ENCODE peak calls at places on chromosomes 1 and 21, in ten cellular contexts. V is iPS DF 6.9; U is HCT116; Z is tibial nerve; J is neural progenitor cell; R is effector memory CD4-positive, alpha-beta T cell; C is lower lobe of right lung; A is CD4-positive, alpha-beta memory T cell; T is left ventricle myocardium inferior; K is neuronal stem cell. S is an unnamed sample.

GRCh38 chr1:221989741-221990140 is 247.9 kb upstream of the DUSP10 start:
- DNase-seq in V (no peak), U (no peak), Z (no peak), J (no peak), R (no peak), C (no peak), A (no peak), T (no peak), K (no peak), S (no peak)

GRCh38 chr21:15431053-15431452 is 298.7 kb upstream of the USP25 start:
- DNase-seq in V (no peak), U (no peak), Z (no peak), J (no peak), R (no peak), C (no peak), A (no peak), T (no peak), K (no peak), S (no peak)

GRCh38 chr1:191888996-191889622 is 269.2 kb upstream of the RGS18 start:
- DNase-seq in V (no peak), U (no peak), Z (no peak), J (no peak), R (no peak), C (no peak), A (no peak), T (no peak), K (no peak), S (no peak)

GRCh38 chr1:59100975-59101374 is 195.9 kb upstream of the FGGY start:
- DNase-seq in V (no peak), U (no peak), Z (no peak), J (no peak), R (no peak), C (no peak), A (no peak), T (no peak), K (no peak), S (no peak)

GRCh38 chr1:115828101-115829022 is 12.6 kb downstream of the NHLH2 start:
- DNase-seq in V (no peak), U (no peak), Z (no peak), J (peak), R (no peak), C (peak), A (no peak), T (no peak), K (no peak), S (no peak)

GRCh38 chr21:39660191-39660590 is 47.5 kb downstream of the B3GALT5 start:
- DNase-seq in V (no peak), U (no peak), Z (no peak), J (no peak), R (no peak), C (no peak), A (no peak), T (peak), K (no peak), S (no peak)

GRCh38 chr1:176243746-176244145 is 36.7 kb upstream of the COP1 start:
- DNase-seq in V (no peak), U (no peak), Z (no peak), J (no peak), R (no peak), C (no peak), A (no peak), T (no peak), K (no peak), S (no peak)

GRCh38 chr1:40258445-40258769 is 371 bp downstream of the ZMPSTE24 start:
- DNase-seq in V (peak), U (no peak), Z (no peak), J (peak), R (no peak), C (no peak), A (no peak), T (no peak), K (no peak), S (no peak)

GRCh38 chr1:145995148-145995851 is 1.1 kb downstream of the TXNIP start:
- DNase-seq in V (no peak), U (no peak), Z (no peak), J (no peak), R (no peak), C (no peak), A (no peak), T (no peak), K (no peak), S (no peak)

GRCh38 chr1:6353948-6354658 is 39.5 kb downstream of the ACOT7 start:
- DNase-seq in V (no peak), U (no peak), Z (no peak), J (no peak), R (no peak), C (peak), A (no peak), T (peak), K (no peak), S (no peak)

GRCh38 chr21:45453308-45453950 is 48.5 kb downstream of the COL18A1 start:
- DNase-seq in V (no peak), U (no peak), Z (no peak), J (no peak), R (no peak), C (no peak), A (peak), T (peak), K (no peak), S (no peak)

GRCh38 chr21:38628426-38628825 is 130.1 kb upstream of the ERG start:
- DNase-seq in V (no peak), U (no peak), Z (no peak), J (no peak), R (no peak), C (no peak), A (no peak), T (no peak), K (no peak), S (no peak)

GRCh38 chr1:219312967-219313366 is 139.3 kb downstream of the LYPLAL1 start:
- DNase-seq in V (no peak), U (no peak), Z (no peak), J (no peak), R (no peak), C (no peak), A (no peak), T (no peak), K (no peak), S (no peak)

GRCh38 chr1:39779137-39779536 is 8.0 kb upstream of the OXCT2 start:
- DNase-seq in V (no peak), U (no peak), Z (no peak), J (no peak), R (no peak), C (peak), A (no peak), T (no peak), K (no peak), S (no peak)

GRCh38 chr1:23562138-23562819 is 3.0 kb upstream of the ID3 start:
- DNase-seq in V (no peak), U (peak), Z (peak), J (peak), R (no peak), C (peak), A (peak), T (peak), K (peak), S (peak)

GRCh38 chr1:9149837-9150581 is 21.1 kb upstream of the GPR157 start:
- DNase-seq in V (no peak), U (no peak), Z (no peak), J (no peak), R (no peak), C (peak), A (no peak), T (peak), K (no peak), S (no peak)

GRCh38 chr1:9149151-9149550 is 20.2 kb upstream of the GPR157 start:
- DNase-seq in V (no peak), U (no peak), Z (no peak), J (no peak), R (no peak), C (no peak), A (no peak), T (no peak), K (no peak), S (no peak)

GRCh38 chr1:9151326-9151860 is 22.5 kb upstream of the GPR157 start:
- DNase-seq in V (no peak), U (no peak), Z (no peak), J (no peak), R (no peak), C (peak), A (no peak), T (peak), K (no peak), S (no peak)

GRCh38 chr1:9152535-9152934 is 23.6 kb upstream of the GPR157 start:
- DNase-seq in V (no peak), U (no peak), Z (no peak), J (no peak), R (no peak), C (no peak), A (no peak), T (no peak), K (no peak), S (no peak)

GRCh38 chr1:9150582-9151290 is 21.8 kb upstream of the GPR157 start:
- DNase-seq in V (no peak), U (no peak), Z (peak), J (no peak), R (no peak), C (no peak), A (no peak), T (peak), K (no peak), S (no peak)
- H3K27ac ChIP-seq in V (no peak), U (no peak), Z (peak), J (no peak), R (no peak), C (peak), A (no peak), T (peak), K (no peak), S (no peak)

GRCh38 chr1:20578721-20579380 is 10.0 kb upstream of the CDA start:
- DNase-seq in V (no peak), U (no peak), Z (no peak), J (no peak), R (no peak), C (no peak), A (no peak), T (no peak), K (no peak), S (no peak)
- H3K27ac ChIP-seq in V (no peak), U (no peak), Z (no peak), J (no peak), R (no peak), C (no peak), A (no peak), T (no peak), K (no peak), S (no peak)

GRCh38 chr1:4673494-4673893 is 19.1 kb downstream of the AJAP1 start:
- DNase-seq in V (no peak), U (no peak), Z (no peak), J (no peak), R (no peak), C (no peak), A (no peak), T (no peak), K (no peak), S (no peak)

GRCh38 chr1:4665456-4665855 is 11.0 kb downstream of the AJAP1 start:
- DNase-seq in V (no peak), U (no peak), Z (no peak), J (no peak), R (no peak), C (no peak), A (no peak), T (no peak), K (no peak), S (no peak)

GRCh38 chr1:4671828-4672227 is 17.4 kb downstream of the AJAP1 start:
- DNase-seq in V (no peak), U (no peak), Z (no peak), J (no peak), R (no peak), C (no peak), A (no peak), T (no peak), K (no peak), S (no peak)

GRCh38 chr1:4664601-4665000 is 10.2 kb downstream of the AJAP1 start:
- DNase-seq in V (no peak), U (no peak), Z (no peak), J (no peak), R (no peak), C (no peak), A (no peak), T (no peak), K (no peak), S (no peak)

GRCh38 chr1:4668738-4669700 is 14.6 kb downstream of the AJAP1 start:
- DNase-seq in V (no peak), U (no peak), Z (no peak), J (no peak), R (no peak), C (no peak), A (no peak), T (no peak), K (no peak), S (no peak)
- H3K27ac ChIP-seq in V (no peak), U (no peak), Z (no peak), J (no peak), R (no peak), C (no peak), A (no peak), T (no peak), K (no peak), S (no peak)

GRCh38 chr1:67815303-67816095 is 17.8 kb downstream of the GNG12 start:
- DNase-seq in V (no peak), U (no peak), Z (no peak), J (no peak), R (no peak), C (no peak), A (no peak), T (no peak), K (no peak), S (no peak)
- H3K27ac ChIP-seq in V (no peak), U (no peak), Z (no peak), J (no peak), R (no peak), C (peak), A (no peak), T (peak), K (no peak), S (no peak)

GRCh38 chr1:167157101-167157500 is 63.2 kb downstream of the STYXL2 start:
- DNase-seq in V (no peak), U (no peak), Z (no peak), J (no peak), R (no peak), C (no peak), A (no peak), T (no peak), K (no peak), S (no peak)

GRCh38 chr1:167159782-167160181 is 60.9 kb upstream of the POU2F1 start:
- DNase-seq in V (no peak), U (no peak), Z (no peak), J (no peak), R (no peak), C (no peak), A (no peak), T (no peak), K (no peak), S (no peak)

GRCh38 chr1:167156466-167156865 is 62.6 kb downstream of the STYXL2 start:
- DNase-seq in V (no peak), U (no peak), Z (no peak), J (no peak), R (no peak), C (no peak), A (no peak), T (no peak), K (no peak), S (peak)

GRCh38 chr1:167158095-167158812 is 62.4 kb upstream of the POU2F1 start:
- DNase-seq in V (no peak), U (no peak), Z (no peak), J (no peak), R (no peak), C (no peak), A (no peak), T (no peak), K (no peak), S (no peak)

DNA sequence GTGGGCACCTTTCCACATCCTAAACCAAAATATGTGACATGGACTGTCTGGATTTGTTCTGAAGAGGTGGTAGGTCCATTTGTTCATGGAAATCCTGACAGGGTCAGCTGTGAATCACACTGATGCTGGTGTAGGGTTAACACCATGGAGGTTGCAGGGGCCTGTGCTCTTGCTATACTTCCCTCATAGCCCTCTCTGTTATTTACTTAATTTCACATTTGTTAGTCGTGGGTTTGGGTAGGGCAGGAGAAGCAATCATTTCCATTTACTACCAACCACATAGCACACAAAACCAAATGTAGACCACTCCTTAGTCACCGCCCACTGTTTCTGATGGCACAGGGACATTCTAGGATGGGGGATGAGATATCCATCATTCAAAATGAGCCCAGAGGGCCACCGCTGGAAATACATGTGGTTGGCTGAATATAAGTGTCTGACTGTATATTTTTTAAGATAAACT is 61.8 kb upstream of the POU2F1 start:
- DNase-seq in V (no peak), U (no peak), Z (no peak), J (no peak), R (no peak), C (no peak), A (no peak), T (no peak), K (no peak), S (no peak)
- H3K27ac ChIP-seq in V (no peak), U (no peak), Z (no peak), J (no peak), R (no peak), C (no peak), A (no peak), T (no peak), K (no peak), S (no peak)

GRCh38 chr1:8073116-8073855 is 47.2 kb upstream of the ERRFI1 start:
- DNase-seq in V (no peak), U (no peak), Z (peak), J (no peak), R (no peak), C (no peak), A (no peak), T (peak), K (no peak), S (no peak)

GRCh38 chr1:8065369-8065768 is 39.3 kb upstream of the ERRFI1 start:
- DNase-seq in V (no peak), U (no peak), Z (no peak), J (no peak), R (no peak), C (no peak), A (no peak), T (no peak), K (no peak), S (no peak)

GRCh38 chr1:8076171-8076570 is 50.1 kb upstream of the ERRFI1 start:
- DNase-seq in V (no peak), U (no peak), Z (no peak), J (no peak), R (no peak), C (no peak), A (no peak), T (no peak), K (no peak), S (no peak)

GRCh38 chr1:8075511-8076051 is 49.5 kb upstream of the ERRFI1 start:
- DNase-seq in V (no peak), U (no peak), Z (no peak), J (no peak), R (no peak), C (peak), A (no peak), T (no peak), K (no peak), S (no peak)

DNA sequence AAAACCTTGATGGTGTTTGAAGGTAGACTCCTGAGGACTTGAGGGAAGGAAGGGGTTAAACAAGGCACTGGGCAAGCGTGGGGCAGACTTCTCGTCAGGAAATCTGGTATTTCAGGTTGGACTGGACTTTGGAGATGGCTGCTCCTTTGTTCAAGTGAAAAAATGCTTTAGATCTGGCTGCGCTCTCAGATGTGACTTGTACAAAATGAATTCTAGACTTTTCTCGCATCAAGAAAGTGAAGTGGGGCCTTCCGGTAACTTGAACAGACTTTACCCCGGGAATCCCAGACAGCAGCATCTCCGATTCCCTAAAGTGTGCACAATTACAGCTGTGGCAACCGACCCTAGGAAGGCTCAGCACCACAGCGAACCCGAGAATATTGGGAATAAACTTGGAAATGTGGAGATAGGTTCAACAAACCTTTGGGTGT is 44.3 kb upstream of the ERRFI1 start:
- DNase-seq in V (peak), U (peak), Z (no peak), J (no peak), R (no peak), C (no peak), A (no peak), T (no peak), K (no peak), S (no peak)
- H3K27ac ChIP-seq in V (no peak), U (peak), Z (no peak), J (no peak), R (no peak), C (peak), A (no peak), T (no peak), K (no peak), S (no peak)

DNA sequence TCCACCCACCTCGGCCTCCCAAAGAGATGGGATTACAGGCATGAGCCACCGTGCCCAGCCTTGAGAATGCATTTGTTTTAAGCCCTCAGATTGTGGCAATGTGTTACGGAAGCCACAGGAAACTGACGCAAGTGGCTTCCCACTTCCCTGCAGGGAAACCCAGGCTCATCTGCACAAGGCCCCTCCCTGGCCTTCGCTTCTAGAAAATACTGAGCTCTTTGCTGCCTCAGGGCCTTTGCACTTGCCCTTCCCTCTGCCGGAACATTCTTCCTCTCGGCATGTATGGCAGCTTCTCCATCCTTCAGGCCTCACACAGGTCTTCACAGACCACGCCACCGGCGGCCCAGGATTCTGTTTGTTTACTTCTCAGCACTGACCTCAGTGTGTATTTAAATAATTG is 137.0 kb upstream of the TMEM51 start:
- DNase-seq in V (no peak), U (no peak), Z (no peak), J (no peak), R (no peak), C (no peak), A (no peak), T (no peak), K (no peak), S (no peak)
- H3K27ac ChIP-seq in V (no peak), U (no peak), Z (no peak), J (no peak), R (no peak), C (no peak), A (no peak), T (no peak), K (no peak), S (no peak)

GRCh38 chr1:185398599-185398998 is 81.6 kb upstream of the IVNS1ABP start:
- DNase-seq in V (no peak), U (no peak), Z (no peak), J (no peak), R (no peak), C (no peak), A (no peak), T (no peak), K (no peak), S (no peak)
- H3K27ac ChIP-seq in V (no peak), U (no peak), Z (no peak), J (no peak), R (no peak), C (no peak), A (no peak), T (no peak), K (no peak), S (no peak)

GRCh38 chr1:157509546-157510232 is 42.6 kb downstream of the FCRL5 start:
- DNase-seq in V (no peak), U (no peak), Z (no peak), J (no peak), R (no peak), C (no peak), A (no peak), T (no peak), K (no peak), S (no peak)

GRCh38 chr1:157504646-157505045 is 47.7 kb downstream of the FCRL5 start:
- DNase-seq in V (no peak), U (no peak), Z (no peak), J (no peak), R (no peak), C (no peak), A (no peak), T (no peak), K (no peak), S (no peak)

GRCh38 chr1:157505481-157506272 is 46.6 kb downstream of the FCRL5 start:
- DNase-seq in V (peak), U (peak), Z (peak), J (peak), R (no peak), C (no peak), A (no peak), T (no peak), K (peak), S (no peak)
- H3K27ac ChIP-seq in V (no peak), U (no peak), Z (no peak), J (no peak), R (no peak), C (no peak), A (no peak), T (no peak), K (no peak), S (no peak)

GRCh38 chr1:237181731-237182317 is 139.8 kb downstream of the RYR2 start:
- DNase-seq in V (no peak), U (no peak), Z (no peak), J (no peak), R (no peak), C (no peak), A (no peak), T (no peak), K (no peak), S (no peak)
- H3K27ac ChIP-seq in V (no peak), U (no peak), Z (no peak), J (no peak), R (no peak), C (no peak), A (no peak), T (peak), K (no peak), S (no peak)